ENCODE peak calls at places on chromosomes 3 and 15, in ten cellular contexts. M is naive thymus-derived CD8-positive, alpha-beta T cell; C is IMR-90; Z is esophagus mucosa; N is CD4-positive, alpha-beta T cell; L is GM12878; P is natural killer cell; Y is memory B cell; H is mucosa of descending colon; V is PC-3. Q is an unnamed sample.
A peak's percentile ranks its signal among the peaks of the same experiment; 100 is the strongest.

GRCh38 chr15:56242576-56243116 is 1.0 kb downstream of the RFX7 start:
- ATAC-seq in Y (no peak), H (no peak), Z (no peak), P (no peak), V (no peak), C (no peak), M (no peak), L (no peak), N (no peak), Q (no peak)

GRCh38 chr3:51948016-51948580 is 5.9 kb downstream of the PARP3 start:
- ATAC-seq in H (no peak), V (no peak), Z (no peak), C (no peak), P (no peak), Y (no peak), M (no peak), N (no peak), L (no peak), Q (no peak)

GRCh38 chr3:151230644-151231043 is 27.6 kb upstream of the GPR171 start:
- ATAC-seq in P (peak; percentile 45), Z (no peak), M (no peak), Y (peak; percentile 80), L (peak; percentile 63), V (no peak), N (no peak), C (no peak), H (no peak), Q (no peak)

GRCh38 chr3:187929115-187929828 is 184.0 kb upstream of the BCL6 start:
- ATAC-seq in M (no peak), C (peak; percentile 35), N (no peak), P (no peak), L (no peak), H (no peak), Y (no peak), V (no peak), Z (no peak), Q (no peak)

GRCh38 chr3:113096158-113096893 is 105.5 kb downstream of the GTPBP8 start:
- ATAC-seq in V (no peak), P (no peak), Y (no peak), H (no peak), Z (no peak), C (no peak), N (no peak), L (no peak), M (no peak), Q (no peak)

GRCh38 chr3:102686792-102687191 is 252.0 kb downstream of the ZPLD1 start:
- ATAC-seq in V (no peak), M (no peak), P (no peak), H (no peak), L (no peak), Z (no peak), C (no peak), N (no peak), Y (no peak), Q (no peak)

GRCh38 chr3:124453221-124453620 is 277.0 kb upstream of the UMPS start:
- ATAC-seq in P (no peak), H (no peak), N (no peak), C (no peak), M (no peak), V (no peak), Y (no peak), L (no peak), Z (no peak), Q (no peak)

GRCh38 chr3:24683511-24684384 is 189.1 kb upstream of the THRB start:
- ATAC-seq in N (no peak), L (no peak), Y (no peak), H (no peak), C (peak; percentile 57), Z (no peak), V (peak; percentile 56), P (no peak), M (no peak), Q (peak; percentile 41)

GRCh38 chr3:71461749-71462483 is 121.6 kb downstream of the FOXP1 start:
- ATAC-seq in V (peak; percentile 59), N (no peak), Y (no peak), H (peak; percentile 79), P (no peak), Z (peak; percentile 70), C (peak; percentile 76), L (no peak), M (no peak), Q (no peak)

GRCh38 chr3:94173667-94174434 is 111.0 kb downstream of the NSUN3 start:
- ATAC-seq in L (no peak), C (no peak), V (peak; percentile 94), Y (no peak), M (no peak), N (no peak), Z (no peak), H (no peak), P (no peak), Q (no peak)

GRCh38 chr3:37492977-37493471 is 318.6 kb upstream of the LRRFIP2 start:
- ATAC-seq in N (no peak), V (no peak), L (peak; percentile 48), Z (peak; percentile 61), P (no peak), H (peak; percentile 45), M (no peak), Y (no peak), C (no peak), Q (peak; percentile 86)

GRCh38 chr15:85778107-85778776 is 16.5 kb downstream of the KLHL25 start:
- ATAC-seq in Y (no peak), C (no peak), P (no peak), V (no peak), H (peak; percentile 14), M (no peak), L (no peak), N (no peak), Z (peak; percentile 14), Q (peak; percentile 44)

GRCh38 chr3:139824864-139825263 is 110.1 kb upstream of the CLSTN2 start:
- ATAC-seq in N (no peak), Y (no peak), C (no peak), Z (no peak), L (no peak), H (no peak), P (no peak), M (no peak), V (no peak), Q (no peak)

GRCh38 chr3:39154323-39155021 is 1.1 kb upstream of the CSRNP1 start:
- ATAC-seq in V (no peak), H (no peak), Y (no peak), N (no peak), C (no peak), Z (no peak), P (no peak), M (no peak), L (no peak), Q (no peak)

GRCh38 chr15:72176155-72176554 is 21.4 kb downstream of the GRAMD2A start:
- ATAC-seq in V (no peak), L (no peak), C (no peak), N (no peak), M (no peak), H (peak; percentile 20), Z (no peak), Y (no peak), P (no peak), Q (no peak)

GRCh38 chr3:178618197-178618596 is 82.0 kb downstream of the KCNMB2 start:
- ATAC-seq in M (no peak), N (no peak), Y (no peak), L (no peak), V (no peak), C (peak; percentile 49), H (no peak), Z (no peak), P (no peak), Q (no peak)

GRCh38 chr15:64153480-64154367 is 2.2 kb downstream of the SNX22 start:
- ATAC-seq in H (peak; percentile 90), V (peak; percentile 89), L (peak; percentile 76), M (peak; percentile 85), C (peak; percentile 85), Z (peak; percentile 88), P (peak; percentile 90), Y (peak; percentile 77), N (peak; percentile 96), Q (peak; percentile 93)

GRCh38 chr3:113339616-113340244 is 101.6 kb downstream of the CFAP44 start:
- ATAC-seq in Z (no peak), C (no peak), H (no peak), P (no peak), N (no peak), L (peak; percentile 37), M (no peak), Y (no peak), V (no peak), Q (no peak)

GRCh38 chr15:90394702-90395442 is 6.8 kb downstream of the IQGAP1 start:
- ATAC-seq in Z (no peak), H (peak; percentile 20), C (no peak), V (no peak), P (no peak), M (no peak), N (no peak), Y (no peak), L (peak; percentile 15), Q (no peak)